ENCODE peak calls at places on chromosomes 12 and 14, in ten cellular contexts. J, A, N, S, G, C, T, W, H and Y are unnamed samples.

GRCh38 chr12:1234073-1234472 is 243.1 kb downstream of the ERC1 start:
- DNase-seq in J (no peak), S (no peak), C (no peak), H (no peak), A (peak; percentile 21), G (no peak), T (no peak), W (no peak), N (no peak), Y (no peak)

GRCh38 chr12:114888458-114888857 is 204.5 kb upstream of the TBX3 start:
- DNase-seq in S (peak; percentile 43), N (no peak), W (no peak), A (peak; percentile 58), J (no peak), G (no peak), H (no peak), C (no peak), T (no peak), Y (peak; percentile 36)

GRCh38 chr14:61342486-61342885 is 21.1 kb downstream of the PRKCH start:
- DNase-seq in S (no peak), J (no peak), C (no peak), T (no peak), W (no peak), H (no peak), A (no peak), G (no peak), N (peak; percentile 85), Y (no peak)

GRCh38 chr12:63150255-63151060 is 543 bp downstream of the AVPR1A start:
- DNase-seq in S (no peak), A (no peak), H (no peak), C (peak; percentile 47), N (no peak), W (no peak), J (peak; percentile 41), G (peak; percentile 92), T (peak; percentile 17), Y (no peak)

GRCh38 chr14:77082356-77082755 is 15.7 kb upstream of the CIPC start:
- DNase-seq in C (no peak), N (no peak), T (no peak), J (no peak), H (no peak), A (no peak), W (no peak), G (no peak), S (no peak), Y (no peak)

GRCh38 chr14:21723431-21724045 is 49.9 kb upstream of the OR4E1 start:
- DNase-seq in J (no peak), W (no peak), T (peak; percentile 22), C (peak; percentile 65), A (peak; percentile 24), G (peak; percentile 94), N (peak; percentile 32), H (peak; percentile 46), S (no peak), Y (no peak)

GRCh38 chr12:50580436-50580835 is 75.7 kb downstream of the DIP2B start:
- DNase-seq in S (no peak), J (no peak), G (no peak), C (no peak), A (no peak), N (no peak), T (no peak), H (no peak), W (no peak), Y (no peak)

GRCh38 chr12:113196996-113197395 is 11.5 kb downstream of the RITA1 start:
- DNase-seq in T (peak; percentile 92), G (peak; percentile 91), S (peak; percentile 77), J (no peak), N (peak; percentile 53), C (peak; percentile 68), W (no peak), A (peak; percentile 88), H (peak; percentile 79), Y (peak; percentile 77)

GRCh38 chr14:55789442-55789841 is 209.4 kb downstream of the KTN1 start:
- DNase-seq in T (no peak), J (no peak), C (no peak), G (no peak), N (no peak), S (peak; percentile 40), H (no peak), W (no peak), A (peak; percentile 62), Y (no peak)

GRCh38 chr12:49953146-49953545 is 2.6 kb downstream of the AQP2 start:
- DNase-seq in J (peak; percentile 46), H (no peak), C (no peak), A (no peak), G (no peak), S (no peak), N (no peak), W (no peak), T (no peak), Y (no peak)

GRCh38 chr12:130097342-130097741 is 64.9 kb upstream of the FZD10 start:
- DNase-seq in G (peak; percentile 45), N (no peak), J (no peak), A (no peak), T (no peak), S (no peak), H (no peak), W (no peak), C (no peak), Y (no peak)
- TF ChIP-seq CTCF in G (no peak), N (no peak), J (no peak), A (no peak), T (no peak), S (no peak), H (no peak), W (no peak), C (no peak), Y (no peak)

GRCh38 chr12:65943388-65944137 is 119.3 kb downstream of the HMGA2 start:
- DNase-seq in C (no peak), J (no peak), S (no peak), G (no peak), A (peak; percentile 74), W (no peak), N (no peak), T (no peak), H (no peak), Y (peak; percentile 52)
- TF ChIP-seq CTCF in C (no peak), J (no peak), S (peak; percentile 42), G (peak; percentile 64), A (peak; percentile 35), W (no peak), N (no peak), T (peak; percentile 31), H (no peak), Y (peak; percentile 66)

DNA sequence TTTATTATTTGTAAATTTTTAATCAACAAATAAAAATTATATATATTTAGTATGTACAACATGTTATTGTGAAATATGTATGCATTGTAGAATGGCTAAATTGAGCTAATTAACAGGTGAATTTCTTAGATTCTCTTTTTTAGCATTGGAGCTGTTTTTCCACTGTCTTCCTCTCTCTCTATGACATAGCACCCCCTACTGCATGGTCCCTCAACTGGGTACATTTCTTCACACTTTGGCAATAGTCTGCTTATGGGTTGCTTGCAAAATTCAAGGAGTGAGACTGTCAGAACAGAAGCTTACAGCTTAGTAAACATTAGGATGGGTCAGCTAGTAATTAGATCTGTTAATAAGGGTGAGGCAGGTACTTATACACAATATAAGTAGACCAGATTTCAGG is 658.5 kb upstream of the MGAT4C start:
- DNase-seq in N (no peak), A (peak; percentile 81), H (no peak), G (peak; percentile 74), S (peak; percentile 34), T (peak; percentile 36), C (peak; percentile 46), W (no peak), J (no peak), Y (peak; percentile 1)
- TF ChIP-seq CTCF in N (no peak), A (peak; percentile 84), H (no peak), G (peak; percentile 83), S (peak; percentile 72), T (peak; percentile 59), C (peak; percentile 32), W (peak; percentile 51), J (no peak), Y (peak; percentile 45)

DNA sequence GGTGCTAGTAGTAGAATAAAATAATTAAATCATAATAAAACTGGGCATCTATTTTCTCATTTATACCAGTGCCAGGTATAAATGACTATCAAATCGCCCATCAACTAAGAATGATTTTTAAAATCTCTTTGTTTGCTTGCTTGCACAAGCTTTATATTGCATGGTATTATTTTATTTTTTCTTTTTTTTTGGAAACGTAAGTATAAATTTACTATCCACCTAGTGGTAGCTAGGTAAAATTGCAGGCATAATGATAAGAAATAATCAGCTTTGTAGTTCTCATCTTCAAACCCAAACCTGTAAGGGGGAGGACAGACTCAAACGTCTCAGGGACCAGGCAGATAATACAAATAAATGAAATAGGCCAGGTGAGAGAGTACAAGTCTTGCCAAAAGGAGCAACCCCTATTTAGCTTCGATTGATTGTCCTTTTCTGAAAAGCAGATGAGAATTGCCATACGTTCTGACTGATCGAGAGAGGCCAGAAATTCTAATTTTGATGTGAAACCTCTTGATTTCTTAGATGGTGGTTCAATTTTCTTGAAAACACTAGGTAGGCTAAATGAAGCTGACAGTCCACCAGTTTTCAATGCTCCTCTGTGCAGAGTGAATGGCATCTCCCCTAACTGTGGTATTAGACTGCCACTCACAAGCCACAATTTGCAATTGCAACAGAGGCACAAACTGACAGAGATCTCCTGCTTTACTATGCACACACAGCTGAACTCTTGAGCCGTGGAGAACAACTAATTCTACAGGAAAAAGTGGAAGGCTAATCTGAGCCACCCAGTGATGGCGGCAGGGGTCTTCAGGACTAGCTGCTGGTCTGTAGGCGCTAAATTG is 189.3 kb downstream of the DACT1 start:
- DNase-seq in A (no peak), W (no peak), J (no peak), C (no peak), T (no peak), H (no peak), N (no peak), S (no peak), G (no peak), Y (no peak)
- TF ChIP-seq CTCF in A (peak; percentile 28), W (peak; percentile 31), J (peak; percentile 17), C (peak; percentile 95), T (peak; percentile 55), H (no peak), N (no peak), S (peak; percentile 23), G (peak; percentile 78), Y (peak; percentile 80)